ENCODE peak calls at places on chromosome 10, in four cellular contexts. L is Panc1, Y is GM23338, D is GM12878. T is an unnamed sample.

GRCh38 chr10:6507311-6507710 is 72.8 kb downstream of the PRKCQ start:
- ATAC-seq in L (no peak), Y (no peak), D (peak; percentile 90), T (no peak)

GRCh38 chr10:30364391-30365268 is 15.6 kb upstream of the MTPAP start:
- ATAC-seq in L (no peak), Y (peak; percentile 45), D (no peak), T (no peak)

GRCh38 chr10:93485690-93486089 is 3.6 kb upstream of the MYOF start:
- ATAC-seq in L (no peak), Y (peak; percentile 41), D (no peak), T (no peak)

GRCh38 chr10:132904814-132905649 is 37.3 kb downstream of the CFAP46 start:
- ATAC-seq in L (no peak), Y (no peak), D (no peak), T (no peak)

GRCh38 chr10:104844073-104844472 is 203.0 kb downstream of the SORCS3 start:
- ATAC-seq in L (no peak), Y (no peak), D (peak; percentile 82), T (no peak)

GRCh38 chr10:34514290-34514689 is 300.8 kb downstream of the PARD3 start:
- ATAC-seq in L (no peak), Y (no peak), D (peak; percentile 21), T (no peak)

GRCh38 chr10:77859200-77859864 is 67.2 kb downstream of the DLG5 start:
- ATAC-seq in L (no peak), Y (no peak), D (no peak), T (no peak)

GRCh38 chr10:3757638-3758490 is 27.1 kb downstream of the KLF6 start:
- ATAC-seq in L (peak; percentile 54), Y (no peak), D (peak; percentile 88), T (no peak)

GRCh38 chr10:108254089-108254488 is 1089.6 kb upstream of the SORCS1 start:
- ATAC-seq in L (no peak), Y (no peak), D (no peak), T (no peak)

GRCh38 chr10:128916339-128916738 is 550.7 kb upstream of the MGMT start:
- ATAC-seq in L (no peak), Y (no peak), D (no peak), T (no peak)

GRCh38 chr10:121187375-121187774 is 336.2 kb downstream of the WDR11 start:
- ATAC-seq in L (no peak), Y (no peak), D (no peak), T (no peak)

GRCh38 chr10:29725133-29725720 is 90.5 kb upstream of the SVIL start:
- ATAC-seq in L (peak; percentile 72), Y (peak; percentile 23), D (peak; percentile 80), T (no peak)

GRCh38 chr10:59833810-59834209 is 72.5 kb downstream of the CCDC6 start:
- ATAC-seq in L (no peak), Y (no peak), D (no peak), T (no peak)

GRCh38 chr10:97889461-97890265 is 40.0 kb downstream of the GOLGA7B start:
- ATAC-seq in L (peak; percentile 44), Y (peak; percentile 73), D (no peak), T (no peak)

GRCh38 chr10:94115725-94116124 is 122.0 kb downstream of the PLCE1 start:
- ATAC-seq in L (peak; percentile 65), Y (no peak), D (no peak), T (no peak)

GRCh38 chr10:63595072-63595471 is 73.9 kb downstream of the REEP3 start:
- ATAC-seq in L (no peak), Y (no peak), D (no peak), T (no peak)

GRCh38 chr10:133278577-133279265 is 2.1 kb upstream of the ADAM8 start:
- ATAC-seq in L (peak; percentile 52), Y (no peak), D (peak; percentile 29), T (peak; percentile 27)

GRCh38 chr10:128028508-128029279 is 97.5 kb downstream of the MKI67 start:
- ATAC-seq in L (no peak), Y (no peak), D (no peak), T (no peak)

GRCh38 chr10:1360011-1360580 is 303.9 kb downstream of the WDR37 start:
- ATAC-seq in L (no peak), Y (peak; percentile 76), D (peak; percentile 45), T (no peak)

GRCh38 chr10:101301111-101301731 is 52.7 kb upstream of the BTRC start:
- ATAC-seq in L (peak; percentile 89), Y (peak; percentile 83), D (peak; percentile 83), T (no peak)

GRCh38 chr10:4767033-4767814 is 58.8 kb upstream of the AKR1E2 start:
- ATAC-seq in L (peak; percentile 60), Y (no peak), D (no peak), T (peak; percentile 34)

GRCh38 chr10:4775808-4776207 is 50.2 kb upstream of the AKR1E2 start:
- ATAC-seq in L (no peak), Y (no peak), D (no peak), T (no peak)

GRCh38 chr10:4772202-4772570 is 53.8 kb upstream of the AKR1E2 start:
- ATAC-seq in L (no peak), Y (no peak), D (no peak), T (no peak)

GRCh38 chr10:4770766-4771553 is 55.0 kb upstream of the AKR1E2 start:
- ATAC-seq in L (peak; percentile 88), Y (no peak), D (no peak), T (peak; percentile 86)

DNA sequence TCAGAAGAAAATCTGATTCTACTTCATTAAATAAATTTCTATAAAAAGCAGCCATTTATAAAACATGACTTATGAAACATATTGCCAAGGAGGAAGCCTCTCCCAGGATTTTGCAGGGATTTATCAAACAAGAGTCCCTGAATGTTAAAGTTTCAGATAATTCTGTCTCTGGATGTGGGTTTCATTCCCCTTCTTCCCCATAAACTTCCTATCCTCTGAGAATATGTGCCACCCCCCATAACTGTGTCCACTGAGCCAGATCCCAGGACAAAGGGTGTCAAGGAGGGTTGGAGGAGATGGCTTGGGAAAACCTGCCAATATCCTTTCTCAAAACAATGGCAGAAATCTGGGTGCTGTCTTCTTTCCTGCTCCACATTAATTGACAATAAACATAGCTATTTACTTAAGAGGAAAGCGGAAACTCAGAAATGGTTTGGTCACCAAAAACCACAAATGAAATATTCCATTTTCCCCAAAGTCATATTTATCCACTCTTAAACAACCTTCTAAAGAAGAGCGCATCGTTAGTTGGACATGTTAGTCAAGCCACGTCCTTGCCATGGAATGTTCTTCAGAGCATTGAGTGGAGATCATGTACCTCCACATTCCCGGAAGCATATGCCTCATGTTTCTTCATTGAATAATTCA is 54.3 kb upstream of the AKR1E2 start:
- ATAC-seq in L (no peak), Y (no peak), D (no peak), T (no peak)
- TF ChIP-seq POLR2AphosphoS5 in L (no peak), Y (no peak), D (no peak), T (no peak)

GRCh38 chr10:51468424-51468823 is 231.0 kb downstream of the CSTF2T start:
- ATAC-seq in L (no peak), Y (no peak), D (no peak), T (no peak)
- H3K27me3 ChIP-seq in L (no peaks in the 10 kb centered on the region), Y (no peaks in the 10 kb centered on the region), D (no peaks in the 10 kb centered on the region), T (no peaks in the 10 kb centered on the region)

GRCh38 chr10:33329178-33329577 is 5.3 kb downstream of the NRP1 start:
- ATAC-seq in L (no peak), Y (no peak), D (no peak), T (no peak)
- H3K4me1 ChIP-seq in L (peaks cover 54% of the 10 kb centered on the region), Y (peaks cover 15% of the 10 kb centered on the region), D (no peaks in the 10 kb centered on the region), T (peaks cover 9% of the 10 kb centered on the region)

GRCh38 chr10:117216611-117217195 is 19.4 kb downstream of the KCNK18 start:
- ATAC-seq in L (peak; percentile 89), Y (peak; percentile 72), D (peak; percentile 94), T (peak; percentile 80)
- TF ChIP-seq POLR2AphosphoS5 in L (no peak), Y (no peak), D (no peak), T (no peak)

GRCh38 chr10:26809973-26810372 is 50.8 kb downstream of the ABI1 start:
- ATAC-seq in L (no peak), Y (no peak), D (peak; percentile 27), T (no peak)

GRCh38 chr10:26807532-26807931 is 53.2 kb downstream of the ABI1 start:
- ATAC-seq in L (no peak), Y (no peak), D (no peak), T (no peak)

GRCh38 chr10:26805567-26806245 is 55.1 kb downstream of the ABI1 start:
- ATAC-seq in L (no peak), Y (no peak), D (peak; percentile 25), T (no peak)

GRCh38 chr10:26806557-26806956 is 54.2 kb downstream of the ABI1 start:
- ATAC-seq in L (no peak), Y (no peak), D (peak; percentile 47), T (no peak)

DNA sequence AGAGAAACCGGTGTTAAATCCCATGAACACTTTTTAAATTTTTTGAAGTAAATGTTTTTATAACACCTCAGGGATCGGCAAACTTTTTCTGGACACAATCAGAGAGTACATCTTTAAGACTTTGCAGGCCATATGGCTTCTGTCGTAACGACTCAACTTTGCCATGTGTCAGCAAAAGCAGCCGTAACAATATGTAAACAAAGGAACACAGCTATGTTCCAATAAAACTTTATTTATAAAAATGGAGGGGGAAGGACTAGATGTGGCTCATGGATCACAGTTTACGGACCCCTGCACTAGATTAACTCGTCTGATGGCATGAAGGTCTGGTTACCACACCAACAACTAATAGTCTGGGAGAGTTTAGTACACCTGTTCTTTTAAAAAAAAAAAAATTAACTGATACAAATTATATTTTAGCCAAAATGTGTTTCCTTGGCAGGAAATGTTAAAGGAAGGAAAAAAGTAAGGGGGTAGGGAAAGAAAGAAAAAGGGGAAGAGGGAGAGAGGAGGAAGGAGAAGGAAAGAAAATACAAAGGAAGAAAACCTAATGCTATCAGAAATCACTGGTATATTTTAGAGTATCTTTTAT is 50.2 kb downstream of the ABI1 start:
- ATAC-seq in L (no peak), Y (no peak), D (no peak), T (no peak)
- H3K27me3 ChIP-seq in L (no peaks in the 10 kb centered on the region), Y (no peaks in the 10 kb centered on the region), D (no peaks in the 10 kb centered on the region), T (no peaks in the 10 kb centered on the region)

GRCh38 chr10:43396061-43396927 is 12.7 kb downstream of the HNRNPF start:
- ATAC-seq in L (peak; percentile 81), Y (peak; percentile 73), D (peak; percentile 76), T (peak; percentile 93)
- H3K4me1 ChIP-seq in L (peaks cover 48% of the 10 kb centered on the region), Y (peaks cover 44% of the 10 kb centered on the region), D (peaks cover 29% of the 10 kb centered on the region), T (peaks cover 38% of the 10 kb centered on the region)

DNA sequence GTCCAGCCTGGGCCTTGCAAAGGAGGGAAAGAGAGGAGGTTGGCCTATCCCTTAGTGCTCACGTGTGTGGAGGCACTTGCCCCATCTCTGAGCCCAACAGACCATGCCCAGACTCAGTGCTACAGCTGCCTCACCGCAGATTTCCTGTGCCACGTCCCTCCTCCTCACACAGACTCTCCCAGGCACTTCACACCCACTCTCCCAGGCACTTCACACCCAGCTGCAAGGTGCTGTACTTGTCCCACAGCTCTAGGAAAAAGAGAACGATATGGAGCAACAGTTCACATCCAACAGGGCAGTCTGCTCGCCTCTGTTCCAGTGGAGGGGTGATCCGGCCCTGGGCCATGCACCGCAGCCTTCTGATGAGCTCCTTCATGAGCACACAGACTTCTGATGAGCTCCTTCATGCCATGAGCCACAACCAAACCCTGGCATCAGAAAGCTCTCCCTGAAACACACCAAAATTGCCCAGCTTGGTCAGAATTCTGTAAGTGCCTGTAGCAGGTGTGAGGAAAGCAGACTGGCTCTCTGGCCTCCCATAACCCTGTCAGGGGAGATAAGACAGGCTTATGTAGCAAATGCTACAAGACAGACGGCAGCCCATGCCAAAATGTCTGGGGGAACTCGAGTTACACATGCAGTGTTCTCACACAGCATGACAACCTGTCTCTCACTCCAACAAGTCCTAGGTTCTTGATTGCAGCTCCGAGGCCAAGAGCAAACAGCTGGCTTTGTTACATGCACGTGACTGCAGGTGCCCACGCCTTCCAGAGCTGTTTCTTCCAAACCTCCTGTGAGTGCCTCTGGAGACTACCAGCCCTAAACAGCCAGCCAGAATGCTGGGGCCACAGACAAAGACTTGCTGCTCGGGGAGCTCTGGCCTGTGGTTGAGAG is 348.5 kb downstream of the GRID1 start:
- ATAC-seq in L (no peak), Y (no peak), D (peak; percentile 71), T (no peak)
- TF ChIP-seq POLR2AphosphoS5 in L (no peak), Y (no peak), D (no peak), T (no peak)

GRCh38 chr10:117458571-117458970 is 83.3 kb upstream of the PDZD8 start:
- ATAC-seq in L (no peak), Y (no peak), D (no peak), T (no peak)
- H3K27me3 ChIP-seq in L (no peaks in the 10 kb centered on the region), Y (no peaks in the 10 kb centered on the region), D (no peaks in the 10 kb centered on the region), T (peaks cover 51% of the 10 kb centered on the region)